ENCODE peak calls at places on chromosome 14, in seven cellular contexts. L, W, Y, V, E, R and H are unnamed samples.

GRCh38 chr14:21711360-21711961 is 37.8 kb upstream of the OR4E1 start:
- DNase-seq in Y (peak), E (peak), R (peak), V (peak), L (peak), W (peak), H (peak)

GRCh38 chr14:52363969-52364368 is 49.9 kb downstream of the PTGER2 start:
- DNase-seq in R (peak), E (no peak), W (no peak), V (no peak), L (no peak), Y (no peak), H (no peak)

GRCh38 chr14:89720741-89721315 is 233.7 kb downstream of the EFCAB11 start:
- DNase-seq in V (peak), W (peak), R (no peak), L (no peak), Y (no peak), E (no peak), H (no peak)

GRCh38 chr14:70567791-70568190 is 32.7 kb downstream of the MED6 start:
- DNase-seq in R (peak), E (peak), Y (peak), W (peak), V (peak), L (peak), H (peak)

GRCh38 chr14:77883479-77884238 is 83.8 kb downstream of the ADCK1 start:
- DNase-seq in V (no peak), R (no peak), Y (no peak), E (no peak), W (no peak), L (no peak), H (no peak)

GRCh38 chr14:86654558-86655184 is 1124.7 kb downstream of the FLRT2 start:
- DNase-seq in Y (peak), E (no peak), W (peak), R (peak), V (peak), L (peak), H (peak)

GRCh38 chr14:52244997-52245396 is 22.5 kb upstream of the PTGDR start:
- DNase-seq in L (no peak), V (no peak), W (no peak), R (no peak), E (no peak), Y (no peak), H (no peak)

GRCh38 chr14:98580131-98580678 is 691.8 kb downstream of the BCL11B start:
- DNase-seq in R (no peak), E (peak), V (peak), W (peak), Y (peak), L (no peak), H (peak)

GRCh38 chr14:89394920-89395319 is 22.1 kb downstream of the FOXN3 start:
- DNase-seq in E (no peak), R (no peak), W (no peak), Y (no peak), L (no peak), V (no peak), H (no peak)

GRCh38 chr14:101068293-101068957 is 164.9 kb upstream of the RTL1 start:
- DNase-seq in W (no peak), V (no peak), Y (no peak), L (no peak), E (no peak), R (no peak), H (no peak)

GRCh38 chr14:70638416-70638815 is 3.3 kb upstream of the TTC9 start:
- DNase-seq in L (no peak), Y (no peak), W (no peak), E (no peak), V (no peak), R (no peak), H (no peak)

GRCh38 chr14:39342768-39343167 is 89.5 kb downstream of the FBXO33 start:
- DNase-seq in L (no peak), R (no peak), Y (no peak), V (no peak), E (no peak), W (no peak), H (no peak)

GRCh38 chr14:75049731-75050201 is 1.5 kb downstream of the MLH3 start:
- DNase-seq in Y (peak), L (no peak), V (no peak), E (no peak), R (no peak), W (no peak), H (no peak)

GRCh38 chr14:100661340-100661712 is 65.4 kb upstream of the DLK1 start:
- DNase-seq in E (no peak), W (no peak), Y (no peak), L (no peak), R (no peak), V (no peak), H (peak)

GRCh38 chr14:44029933-44030332 is 477.1 kb downstream of the FSCB start:
- DNase-seq in L (no peak), Y (no peak), V (no peak), R (peak), E (no peak), W (no peak), H (peak)

GRCh38 chr14:83874662-83875061 is 1655.3 kb upstream of the FLRT2 start:
- DNase-seq in V (no peak), W (no peak), E (no peak), Y (no peak), R (peak), L (peak), H (no peak)

GRCh38 chr14:104523546-104523935 is 56.0 kb upstream of the C14orf180 start:
- DNase-seq in W (no peak), V (no peak), R (no peak), E (no peak), L (no peak), Y (no peak), H (no peak)

GRCh38 chr14:76203086-76204001 is 51.6 kb downstream of the GPATCH2L start:
- DNase-seq in W (peak), R (peak), L (peak), E (peak), Y (peak), V (no peak), H (peak)

GRCh38 chr14:72692678-72693077 is 201.2 kb downstream of the DPF3 start:
- DNase-seq in W (no peak), V (no peak), E (no peak), Y (no peak), R (no peak), L (no peak), H (peak)

GRCh38 chr14:57486767-57487379 is 6.8 kb downstream of the CCDC198 start:
- DNase-seq in R (peak), E (peak), L (peak), Y (peak), V (peak), W (peak), H (peak)
- H2AFZ ChIP-seq in R (no peak), E (no peak), L (no peak), Y (no peak), V (no peak), W (no peak), H (no peak)

GRCh38 chr14:34496679-34497513 is 34.9 kb upstream of the SPTSSA start:
- DNase-seq in E (peak), W (peak), R (peak), L (peak), Y (peak), V (no peak), H (peak)

GRCh38 chr14:34501997-34502396 is 37.5 kb downstream of the EAPP start:
- DNase-seq in E (peak), L (peak), Y (peak), V (no peak), R (no peak), W (peak), H (no peak)

GRCh38 chr14:34498684-34499412 is 36.8 kb upstream of the SPTSSA start:
- DNase-seq in L (peak), E (peak), R (peak), W (peak), Y (peak), V (peak), H (no peak)

GRCh38 chr14:34501004-34501580 is 38.4 kb downstream of the EAPP start:
- DNase-seq in W (peak), Y (no peak), V (no peak), R (no peak), L (no peak), E (peak), H (no peak)

GRCh38 chr14:34496007-34496678 is 34.1 kb upstream of the SPTSSA start:
- DNase-seq in E (peak), W (peak), V (no peak), R (no peak), L (no peak), Y (peak), H (no peak)
- H2AFZ ChIP-seq in E (peak), W (no peak), V (no peak), R (no peak), L (no peak), Y (peak), H (peak)

DNA sequence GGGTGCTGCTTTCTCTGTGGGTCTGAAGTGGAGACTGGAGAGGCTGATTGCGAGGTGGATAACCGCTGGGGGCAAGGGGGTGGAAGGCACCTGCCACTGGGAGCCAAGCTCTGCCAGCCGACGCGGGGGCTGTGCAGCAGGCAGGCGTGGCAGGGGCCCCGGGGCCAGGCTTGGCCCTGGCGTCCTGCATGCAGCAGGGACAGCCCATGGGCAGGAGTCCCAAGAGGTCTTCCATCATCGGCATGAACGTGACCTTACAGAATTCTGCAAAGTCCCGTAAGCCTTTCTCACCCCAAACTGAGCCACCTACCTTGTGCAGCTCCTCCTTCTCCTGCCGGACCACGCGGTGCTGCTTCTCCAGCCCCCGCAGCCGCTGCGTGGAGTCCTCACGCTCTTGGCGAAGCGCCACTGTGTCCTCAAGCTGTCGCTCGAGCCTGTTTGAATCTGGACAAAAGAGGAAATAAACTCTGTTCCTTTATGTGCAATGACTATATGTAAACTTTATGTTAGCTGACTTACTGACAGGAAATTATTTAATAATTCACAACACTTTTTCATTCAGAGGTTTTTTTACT is 51.3 kb downstream of the AMN start:
- DNase-seq in E (no peak), L (no peak), W (no peak), R (no peak), Y (no peak), V (no peak), H (no peak)
- H2AFZ ChIP-seq in E (no peak), L (no peak), W (no peak), R (no peak), Y (no peak), V (no peak), H (no peak)

DNA sequence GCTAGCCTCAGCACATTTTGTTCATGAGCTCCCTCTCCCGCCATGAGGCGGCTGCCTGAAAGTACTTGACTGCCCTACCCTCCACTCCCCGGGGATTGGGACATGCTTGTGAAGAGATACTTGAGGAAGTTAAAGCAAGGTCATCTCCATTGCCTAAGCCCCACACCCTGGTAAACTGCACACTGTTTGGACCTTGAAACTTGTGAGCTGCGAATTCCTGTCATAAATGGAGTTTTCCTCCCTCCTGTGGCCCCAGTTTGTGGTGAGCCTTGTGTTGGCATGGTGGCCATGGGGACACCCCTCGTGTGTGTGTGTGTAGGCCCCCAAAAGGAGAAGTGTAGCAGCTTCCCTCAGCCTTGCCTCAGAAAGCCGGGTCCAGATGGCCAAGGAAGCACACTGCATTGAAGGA is 395.5 kb downstream of the ZFP36L1 start:
- DNase-seq in L (no peak), W (no peak), R (no peak), V (no peak), E (no peak), Y (no peak), H (peak)
- H2AFZ ChIP-seq in L (peak), W (no peak), R (no peak), V (no peak), E (peak), Y (no peak), H (peak)

GRCh38 chr14:54257424-54257823 is 139.4 kb upstream of the CDKN3 start:
- DNase-seq in V (no peak), Y (no peak), E (peak), W (peak), R (no peak), L (no peak), H (no peak)

GRCh38 chr14:54258382-54258781 is 138.4 kb upstream of the CDKN3 start:
- DNase-seq in L (no peak), W (no peak), E (no peak), Y (no peak), V (no peak), R (no peak), H (no peak)

GRCh38 chr14:54253195-54253947 is 143.4 kb upstream of the CDKN3 start:
- DNase-seq in Y (peak), V (no peak), W (peak), R (peak), L (peak), E (peak), H (peak)

GRCh38 chr14:54259821-54260220 is 137.0 kb upstream of the CDKN3 start:
- DNase-seq in R (no peak), V (no peak), E (no peak), W (peak), L (no peak), Y (no peak), H (no peak)

GRCh38 chr14:54256156-54256555 is 140.7 kb upstream of the CDKN3 start:
- DNase-seq in R (no peak), Y (no peak), E (no peak), L (no peak), W (no peak), V (no peak), H (no peak)
- H2AFZ ChIP-seq in R (no peak), Y (no peak), E (no peak), L (no peak), W (no peak), V (no peak), H (no peak)

GRCh38 chr14:96254696-96255095 is 1.3 kb upstream of the BDKRB1 start:
- DNase-seq in Y (no peak), L (no peak), V (no peak), E (no peak), R (peak), W (no peak), H (no peak)

GRCh38 chr14:96251656-96252155 is 4.3 kb upstream of the BDKRB1 start:
- DNase-seq in Y (no peak), V (no peak), R (no peak), E (no peak), L (no peak), W (no peak), H (no peak)

GRCh38 chr14:96250545-96250944 is 5.5 kb upstream of the BDKRB1 start:
- DNase-seq in W (no peak), V (no peak), L (no peak), E (no peak), R (no peak), Y (no peak), H (no peak)

GRCh38 chr14:96253140-96253539 is 2.9 kb upstream of the BDKRB1 start:
- DNase-seq in R (peak), Y (peak), W (peak), E (peak), L (peak), V (no peak), H (peak)

GRCh38 chr14:96252323-96253052 is 3.5 kb upstream of the BDKRB1 start:
- DNase-seq in E (no peak), W (no peak), R (no peak), Y (peak), L (no peak), V (no peak), H (no peak)
- H2AFZ ChIP-seq in E (no peak), W (no peak), R (no peak), Y (peak), L (peak), V (no peak), H (no peak)

GRCh38 chr14:88168498-88169165 is 154.4 kb downstream of the KCNK10 start:
- DNase-seq in W (peak), L (peak), Y (peak), E (no peak), V (peak), R (peak), H (peak)
- H2AFZ ChIP-seq in W (no peak), L (no peak), Y (no peak), E (no peak), V (no peak), R (no peak), H (no peak)

GRCh38 chr14:93006484-93007128 is 83.7 kb downstream of the CHGA start:
- DNase-seq in L (no peak), Y (no peak), R (no peak), W (peak), V (peak), E (peak), H (no peak)
- H2AFZ ChIP-seq in L (no peak), Y (no peak), R (no peak), W (no peak), V (no peak), E (no peak), H (no peak)